ENCODE peak calls at places on chromosomes 12 and 14, in seven cellular contexts. D is esophagus muscularis mucosa; Q is CD8-positive, alpha-beta T cell; A is cardiac muscle cell; W is naive thymus-derived CD4-positive, alpha-beta T cell; U is astrocyte; R is fibroblast of lung. B is an unnamed sample.
A peak's percentile ranks its signal among the peaks of the same experiment; 100 is the strongest.

GRCh38 chr12:58090685-58091084 is 149.3 kb downstream of the ATP23 start:
- DNase-seq in D (peak; percentile 37), Q (no peak), A (no peak), W (no peak), U (no peak), R (no peak), B (no peak)

GRCh38 chr12:21546721-21547120 is 20.6 kb downstream of the SPX start:
- DNase-seq in D (no peak), Q (no peak), A (no peak), W (no peak), U (no peak), R (no peak), B (no peak)

GRCh38 chr12:95805864-95806669 is 15.5 kb upstream of the NTN4 start:
- DNase-seq in D (no peak), Q (no peak), A (no peak), W (no peak), U (peak; percentile 97), R (peak; percentile 98), B (no peak)

GRCh38 chr14:24145700-24146621 is at the start of gene PSME2:
- DNase-seq in D (no peak), Q (no peak), A (no peak), W (no peak), U (peak; percentile 69), R (no peak), B (no peak)

GRCh38 chr12:124700810-124701594 is 133.6 kb upstream of the NCOR2 start:
- DNase-seq in D (no peak), Q (no peak), A (peak; percentile 35), W (no peak), U (peak; percentile 89), R (no peak), B (no peak)

GRCh38 chr14:70640938-70641547 is 673 bp upstream of the TTC9 start:
- DNase-seq in D (peak; percentile 87), Q (peak; percentile 30), A (no peak), W (peak; percentile 62), U (peak; percentile 39), R (peak; percentile 30), B (peak; percentile 26)

GRCh38 chr14:32693114-32693513 is 245.6 kb upstream of the NPAS3 start:
- DNase-seq in D (no peak), Q (no peak), A (no peak), W (no peak), U (peak; percentile 95), R (peak; percentile 49), B (peak; percentile 93)

GRCh38 chr14:69592923-69593677 is 18.3 kb upstream of the SUSD6 start:
- DNase-seq in D (no peak), Q (no peak), A (no peak), W (no peak), U (peak; percentile 57), R (peak; percentile 74), B (no peak)

GRCh38 chr12:111035578-111036301 is 115.4 kb upstream of the MYL2 start:
- DNase-seq in D (no peak), Q (no peak), A (peak; percentile 61), W (no peak), U (no peak), R (no peak), B (no peak)

GRCh38 chr14:51293149-51293925 is 53.3 kb downstream of the TMX1 start:
- DNase-seq in D (peak; percentile 92), Q (no peak), A (no peak), W (no peak), U (peak; percentile 47), R (peak; percentile 69), B (no peak)

GRCh38 chr12:91413591-91413990 is 231.0 kb upstream of the DCN start:
- DNase-seq in D (no peak), Q (no peak), A (peak; percentile 28), W (no peak), U (peak; percentile 57), R (peak; percentile 79), B (no peak)

GRCh38 chr14:72559227-72559626 is 334.7 kb downstream of the DPF3 start:
- DNase-seq in D (no peak), Q (no peak), A (no peak), W (no peak), U (peak; percentile 60), R (peak; percentile 29), B (no peak)

GRCh38 chr12:94171595-94171930 is 23.2 kb downstream of the PLXNC1 start:
- DNase-seq in D (no peak), Q (no peak), A (no peak), W (no peak), U (peak; percentile 27), R (no peak), B (no peak)

GRCh38 chr14:35355981-35356839 is 48.3 kb downstream of the NFKBIA start:
- DNase-seq in D (no peak), Q (no peak), A (no peak), W (no peak), U (peak; percentile 79), R (no peak), B (no peak)

GRCh38 chr14:58151264-58151700 is 731 bp downstream of the ARMH4 start:
- DNase-seq in D (no peak), Q (no peak), A (peak; percentile 49), W (no peak), U (no peak), R (no peak), B (no peak)

GRCh38 chr12:2845280-2845679 is 10.4 kb upstream of the NRIP2 start:
- DNase-seq in D (no peak), Q (no peak), A (no peak), W (no peak), U (peak; percentile 30), R (peak; percentile 79), B (no peak)

GRCh38 chr12:130827432-130827831 is 11.6 kb downstream of the STX2 start:
- DNase-seq in D (no peak), Q (no peak), A (no peak), W (no peak), U (no peak), R (peak; percentile 49), B (peak; percentile 66)

GRCh38 chr14:52312872-52313492 is 1.1 kb upstream of the PTGER2 start:
- DNase-seq in D (peak; percentile 87), Q (no peak), A (no peak), W (no peak), U (peak; percentile 30), R (peak; percentile 91), B (no peak)

GRCh38 chr12:108247130-108247529 is 92.0 kb downstream of the CMKLR1 start:
- DNase-seq in D (no peak), Q (no peak), A (no peak), W (no peak), U (no peak), R (no peak), B (no peak)

GRCh38 chr14:42214981-42215491 is 608.4 kb downstream of the LRFN5 start:
- DNase-seq in D (no peak), Q (no peak), A (peak; percentile 5), W (no peak), U (peak; percentile 79), R (peak; percentile 85), B (no peak)

GRCh38 chr14:75884198-75884611 is 97.6 kb downstream of the TGFB3 start:
- DNase-seq in D (no peak), Q (no peak), A (no peak), W (no peak), U (peak; percentile 91), R (peak; percentile 84), B (no peak)

GRCh38 chr12:122366685-122367475 is 55.6 kb downstream of the CLIP1 start:
- DNase-seq in D (no peak), Q (no peak), A (no peak), W (no peak), U (peak; percentile 93), R (peak; percentile 90), B (no peak)

GRCh38 chr12:75322464-75322863 is 7.7 kb downstream of the CAPS2 start:
- DNase-seq in D (no peak), Q (no peak), A (no peak), W (no peak), U (peak; percentile 42), R (peak; percentile 56), B (no peak)

GRCh38 chr14:104244221-104245011 is 106.0 kb downstream of the KIF26A start:
- DNase-seq in D (no peak), Q (no peak), A (no peak), W (no peak), U (no peak), R (no peak), B (no peak)

GRCh38 chr12:63930971-63931370 is 86.5 kb downstream of the SRGAP1 start:
- DNase-seq in D (no peak), Q (no peak), A (no peak), W (no peak), U (peak; percentile 64), R (peak; percentile 59), B (no peak)

GRCh38 chr14:74505831-74506230 is 12.3 kb downstream of the ISCA2 start:
- DNase-seq in D (no peak), Q (no peak), A (no peak), W (no peak), U (no peak), R (no peak), B (no peak)

GRCh38 chr12:50326636-50327284 is 43.4 kb upstream of the LIMA1 start:
- DNase-seq in D (no peak), Q (no peak), A (no peak), W (no peak), U (peak; percentile 51), R (peak; percentile 79), B (no peak)

GRCh38 chr12:90337018-90337417 is 618.0 kb downstream of the CCER1 start:
- DNase-seq in D (no peak), Q (no peak), A (no peak), W (no peak), U (no peak), R (no peak), B (no peak)
- H3K4me1 ChIP-seq in D (no peaks in the 10 kb centered on the region), Q (no peaks in the 10 kb centered on the region), A (no peaks in the 10 kb centered on the region), W (no peaks in the 10 kb centered on the region), U (no peaks in the 10 kb centered on the region), R (no peaks in the 10 kb centered on the region), B (no peaks in the 10 kb centered on the region)

DNA sequence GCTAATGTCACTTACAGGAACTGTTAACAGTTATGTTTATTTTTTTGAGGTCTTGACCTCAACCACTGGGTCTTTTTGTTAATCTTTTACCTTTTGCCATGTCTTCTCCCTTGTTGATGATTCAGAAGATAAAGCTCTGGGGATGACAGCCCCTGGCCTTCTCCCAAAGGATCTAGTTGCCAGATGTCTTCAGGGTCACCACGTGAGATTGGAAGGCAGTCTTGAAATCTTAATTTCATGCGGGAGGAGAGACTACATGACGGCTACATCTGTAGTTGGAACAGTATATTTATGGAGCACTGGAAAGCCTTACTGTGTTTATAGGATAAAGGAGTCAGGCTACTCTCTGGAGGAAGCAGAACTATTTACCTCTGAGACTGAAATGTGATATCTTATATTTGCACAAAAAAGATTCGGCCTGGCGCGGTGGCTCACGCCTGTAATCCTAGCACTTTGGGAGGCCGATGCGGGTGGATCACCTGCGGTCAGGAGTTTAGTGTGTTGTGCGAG is 5.6 kb downstream of the MLEC start:
- DNase-seq in D (no peak), Q (no peak), A (no peak), W (no peak), U (no peak), R (no peak), B (no peak)
- H3K4me1 ChIP-seq in D (peaks cover 53% of the 10 kb centered on the region), Q (peaks cover 25% of the 10 kb centered on the region), A (peaks cover 25% of the 10 kb centered on the region), W (peaks cover 12% of the 10 kb centered on the region), U (peaks cover 13% of the 10 kb centered on the region), R (peaks cover 8% of the 10 kb centered on the region), B (no peaks in the 10 kb centered on the region)

GRCh38 chr12:6333029-6333428 is 8.8 kb downstream of the TNFRSF1A start:
- DNase-seq in D (no peak), Q (no peak), A (no peak), W (no peak), U (no peak), R (no peak), B (no peak)
- H3K4me1 ChIP-seq in D (peaks cover 59% of the 10 kb centered on the region), Q (peaks cover 66% of the 10 kb centered on the region), A (peaks cover 29% of the 10 kb centered on the region), W (peaks cover 39% of the 10 kb centered on the region), U (peaks cover 59% of the 10 kb centered on the region), R (peaks cover 46% of the 10 kb centered on the region), B (peaks cover 35% of the 10 kb centered on the region)

GRCh38 chr12:84148335-84148734 is 764.3 kb downstream of the SLC6A15 start:
- DNase-seq in D (no peak), Q (no peak), A (no peak), W (no peak), U (no peak), R (no peak), B (no peak)
- H3K4me1 ChIP-seq in D (no peaks in the 10 kb centered on the region), Q (no peaks in the 10 kb centered on the region), A (no peaks in the 10 kb centered on the region), W (no peaks in the 10 kb centered on the region), U (no peaks in the 10 kb centered on the region), R (no peaks in the 10 kb centered on the region), B (no peaks in the 10 kb centered on the region)

B was measured in MM.1S.